ENCODE peak calls at places on chromosomes 12 and 14, in four cellular contexts. X is HL-60, C is K562, K is GM12878. Q is an unnamed sample.

GRCh38 chr12:120689397-120690082 is 2.6 kb downstream of the MLEC start:
- DNase-seq in X (no peak), C (no peak), K (no peak), Q (no peak)

GRCh38 chr14:104865631-104866441 is 768 bp downstream of the CEP170B start:
- DNase-seq in X (no peak), C (peak; percentile 75), K (no peak), Q (no peak)

GRCh38 chr12:51232642-51233041 is 6.0 kb upstream of the DAZAP2 start:
- DNase-seq in X (no peak), C (no peak), K (no peak), Q (no peak)

GRCh38 chr14:103362780-103363179 is 22.4 kb upstream of the MARK3 start:
- DNase-seq in X (no peak), C (peak; percentile 38), K (no peak), Q (no peak)

GRCh38 chr14:77258566-77258965 is 12.4 kb downstream of the NGB start:
- DNase-seq in X (no peak), C (no peak), K (no peak), Q (no peak)

GRCh38 chr12:75315518-75315917 is 14.6 kb downstream of the CAPS2 start:
- DNase-seq in X (no peak), C (no peak), K (no peak), Q (no peak)

GRCh38 chr12:67790660-67791059 is 142.1 kb downstream of the DYRK2 start:
- DNase-seq in X (no peak), C (no peak), K (no peak), Q (no peak)

GRCh38 chr12:114343585-114343984 is 62.4 kb downstream of the TBX5 start:
- DNase-seq in X (no peak), C (no peak), K (no peak), Q (no peak)

GRCh38 chr12:46432325-46432724 is 59.8 kb upstream of the SLC38A2 start:
- DNase-seq in X (no peak), C (peak; percentile 29), K (no peak), Q (no peak)

GRCh38 chr12:96104566-96104965 is 69.2 kb upstream of the LTA4H start:
- DNase-seq in X (no peak), C (no peak), K (no peak), Q (no peak)

GRCh38 chr12:105365231-105365630 is 34.7 kb downstream of the C12orf75 start:
- DNase-seq in X (no peak), C (no peak), K (no peak), Q (no peak)

GRCh38 chr12:32039341-32039740 is 67.3 kb upstream of the BICD1 start:
- DNase-seq in X (no peak), C (peak; percentile 42), K (no peak), Q (no peak)

GRCh38 chr14:29339491-29339890 is 572.9 kb downstream of the FOXG1 start:
- DNase-seq in X (no peak), C (no peak), K (no peak), Q (no peak)

GRCh38 chr12:131753041-131753440 is 42.2 kb downstream of the SFSWAP start:
- DNase-seq in X (no peak), C (no peak), K (no peak), Q (no peak)

GRCh38 chr14:33733721-33734120 is 217.2 kb downstream of the EGLN3 start:
- DNase-seq in X (no peak), C (no peak), K (no peak), Q (no peak)

GRCh38 chr14:22231022-22231421 is 358.0 kb downstream of the DAD1 start:
- DNase-seq in X (peak; percentile 85), C (no peak), K (no peak), Q (no peak)

GRCh38 chr14:94051115-94051514 is 25.0 kb downstream of the OTUB2 start:
- DNase-seq in X (no peak), C (peak; percentile 12), K (no peak), Q (no peak)

GRCh38 chr14:37988472-37988871 is 219.2 kb upstream of the SSTR1 start:
- DNase-seq in X (no peak), C (no peak), K (no peak), Q (no peak)

GRCh38 chr12:48183876-48184548 is 568 bp downstream of the CCDC184 start:
- DNase-seq in X (no peak), C (no peak), K (no peak), Q (no peak)

GRCh38 chr12:89861086-89861485 is 152.4 kb upstream of the ATP2B1 start:
- DNase-seq in X (no peak), C (peak; percentile 11), K (no peak), Q (no peak)

GRCh38 chr12:75361408-75361807 is 26.9 kb downstream of the GLIPR1L1 start:
- DNase-seq in X (peak; percentile 86), C (no peak), K (no peak), Q (no peak)

GRCh38 chr14:50060871-50061663 is 55.3 kb downstream of the VCPKMT start:
- DNase-seq in X (peak; percentile 73), C (peak; percentile 82), K (no peak), Q (no peak)

GRCh38 chr12:127075981-127076380 is 1191.0 kb upstream of the TMEM132C start:
- DNase-seq in X (no peak), C (no peak), K (no peak), Q (no peak)

GRCh38 chr12:69523433-69524330 is 53.5 kb downstream of the FRS2 start:
- DNase-seq in X (no peak), C (no peak), K (no peak), Q (no peak)

GRCh38 chr12:80200414-80200813 is 101.1 kb downstream of the OTOGL start:
- DNase-seq in X (no peak), C (no peak), K (no peak), Q (no peak)

GRCh38 chr12:14768823-14769405 is 34.4 kb downstream of the WBP11 start:
- DNase-seq in X (no peak), C (no peak), K (peak; percentile 30), Q (no peak)

GRCh38 chr12:111443586-111443985 is 37.9 kb downstream of the SH2B3 start:
- DNase-seq in X (peak; percentile 36), C (no peak), K (no peak), Q (no peak)

GRCh38 chr14:59688224-59689170 is 111.9 kb upstream of the CCDC175 start:
- DNase-seq in X (peak; percentile 61), C (peak; percentile 35), K (no peak), Q (peak; percentile 12)
- TF ChIP-seq SPI1 in X (no peak), C (no peak), K (no peak), Q (no peak)

DNA sequence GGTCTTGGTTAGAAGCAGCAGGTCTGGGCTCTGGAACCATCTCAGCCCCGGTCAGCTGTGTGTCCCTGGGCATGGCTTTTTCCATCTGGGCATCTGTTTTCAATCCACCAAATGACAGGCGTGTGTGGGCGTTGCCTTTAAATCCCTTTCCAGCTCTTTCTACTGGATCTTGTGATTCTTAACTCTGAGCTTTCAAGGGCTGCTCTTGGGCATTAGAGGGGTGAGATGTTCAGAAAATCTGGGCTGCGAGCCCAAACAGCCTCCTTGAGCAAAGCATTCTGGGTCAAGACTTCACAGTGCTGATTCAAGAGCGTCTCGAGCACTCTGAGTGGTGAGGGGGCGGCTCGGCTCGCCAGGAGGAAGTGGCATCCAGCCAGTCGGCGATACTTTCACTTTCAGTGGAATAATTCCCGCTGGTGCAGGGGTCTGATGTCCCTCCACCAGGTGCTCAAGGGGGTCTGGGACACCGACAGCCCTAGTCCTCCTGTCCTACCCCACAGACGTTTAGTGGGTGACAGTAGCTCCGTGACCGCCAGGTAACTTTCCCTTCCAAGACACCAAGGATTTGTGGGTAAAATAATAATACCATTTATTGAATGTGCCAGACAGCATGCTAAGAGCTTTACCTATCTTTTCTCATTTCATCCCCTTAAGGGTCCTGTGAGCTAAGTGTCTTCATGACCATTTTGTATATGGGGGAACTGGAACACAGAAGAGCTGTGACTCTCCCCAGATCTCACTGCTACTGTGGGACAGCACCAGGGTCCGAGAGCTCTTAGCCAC is 114.0 kb downstream of the PLXNC1 start:
- DNase-seq in X (peak; percentile 74), C (peak; percentile 63), K (no peak), Q (peak; percentile 37)
- TF ChIP-seq POLR2AphosphoS5 in X (peak; percentile 27), C (no peak), K (peak; percentile 53), Q (peak; percentile 39)

GRCh38 chr12:6292606-6293005 is 17.9 kb upstream of the PLEKHG6 start:
- DNase-seq in X (no peak), C (no peak), K (no peak), Q (no peak)
- TF ChIP-seq SPI1 in X (no peak), C (no peak), K (no peak), Q (no peak)

GRCh38 chr14:68670344-68670725 is 122.5 kb downstream of the ZFP36L1 start:
- DNase-seq in X (no peak), C (no peak), K (no peak), Q (no peak)

GRCh38 chr14:68668028-68668427 is 124.8 kb downstream of the ZFP36L1 start:
- DNase-seq in X (no peak), C (no peak), K (no peak), Q (no peak)

GRCh38 chr14:68668531-68668930 is 124.3 kb downstream of the ZFP36L1 start:
- DNase-seq in X (no peak), C (no peak), K (no peak), Q (no peak)

GRCh38 chr14:68669101-68669500 is 123.8 kb downstream of the ZFP36L1 start:
- DNase-seq in X (no peak), C (no peak), K (no peak), Q (no peak)

DNA sequence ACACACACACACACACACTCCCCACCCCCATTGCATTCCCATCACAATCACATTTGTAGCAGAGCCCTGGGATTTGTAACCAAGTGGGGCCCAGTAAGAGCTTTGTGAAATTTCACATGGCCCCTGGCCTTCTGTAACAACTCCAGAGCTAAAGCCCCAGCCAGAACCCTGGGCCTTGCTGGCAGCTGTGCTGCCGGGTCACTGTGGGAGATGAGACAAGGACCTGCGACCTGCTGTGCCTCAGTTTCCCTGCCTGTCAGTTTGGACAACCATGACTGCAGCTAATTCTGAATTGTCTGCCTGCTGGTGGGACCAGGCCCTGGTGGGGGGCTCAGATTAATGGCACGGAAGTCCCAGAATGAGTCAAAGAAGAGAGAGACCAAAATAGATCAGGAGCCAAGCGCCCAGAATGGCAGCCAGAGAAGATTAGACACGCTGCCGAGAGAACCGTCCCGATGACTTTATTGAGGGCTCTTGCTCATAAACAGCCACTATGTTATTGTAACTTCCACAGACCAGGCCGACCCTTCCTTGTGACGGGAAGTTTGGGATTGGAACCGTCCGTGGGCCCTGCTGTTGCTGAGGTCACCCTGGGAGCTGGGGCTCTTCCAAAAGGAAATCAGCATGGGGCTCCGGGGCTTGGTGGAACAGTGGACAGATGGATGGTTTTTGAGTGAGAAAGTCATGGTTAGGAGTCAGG is 123.1 kb downstream of the ZFP36L1 start:
- DNase-seq in X (no peak), C (no peak), K (no peak), Q (no peak)
- TF ChIP-seq POLR2AphosphoS5 in X (no peak), C (no peak), K (no peak), Q (no peak)

GRCh38 chr14:102071283-102071998 is 15.4 kb downstream of the HSP90AA1 start:
- DNase-seq in X (no peak), C (no peak), K (no peak), Q (no peak)
- TF ChIP-seq SPI1 in X (no peak), C (no peak), K (no peak), Q (no peak)

DNA sequence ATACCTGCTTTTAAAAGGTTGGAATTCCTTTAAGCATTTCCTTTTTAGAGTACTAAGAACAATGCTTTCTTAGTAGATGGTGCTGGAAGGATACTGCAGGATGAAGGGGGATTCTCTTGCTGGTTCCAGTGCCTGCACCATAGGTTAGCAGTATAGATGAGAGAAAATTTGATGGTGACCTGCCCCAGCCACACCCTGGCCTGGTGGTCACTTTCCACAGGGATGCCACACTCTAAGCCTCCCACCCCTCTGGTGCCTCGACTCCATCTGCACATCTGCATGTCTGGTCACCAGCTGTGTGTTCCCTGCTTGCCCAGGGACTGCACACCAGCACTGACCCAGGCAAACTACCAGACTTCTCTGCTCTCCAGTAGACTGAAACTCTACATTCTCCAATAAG is 19.1 kb downstream of the SLC2A3 start:
- DNase-seq in X (no peak), C (no peak), K (no peak), Q (no peak)
- TF ChIP-seq POLR2AphosphoS5 in X (no peak), C (no peak), K (no peak), Q (no peak)

Q was measured in GM12891.